ENCODE peak calls at places on chromosomes 5 and 9, in ten cellular contexts. K is GM23338; N is T-helper 2 cell; Y is activated CD4-positive, alpha-beta T cell treated with anti-CD3 and anti-CD28 coated beads, Interleukin-2, amount 50 U/mL, for 1 hour; Q is activated T-cell treated with anti-CD3 and anti-CD28 coated beads, Interleukin-2, amount 50 U/mL, for 72 hours; P is left kidney; Z is IMR-90; O is CD4-positive, alpha-beta memory T cell; E is HL-60; R is ELR. V is an unnamed sample.

GRCh38 chr5:177607452-177608192 is 7.7 kb downstream of the B4GALT7 start:
- DNase-seq in K (peak; percentile 93), N (no peak), Y (peak; percentile 59), Q (peak; percentile 63), P (peak; percentile 95), Z (peak; percentile 76), O (peak; percentile 50), E (peak; percentile 51), R (peak; percentile 81), V (peak; percentile 73)

GRCh38 chr9:131976157-131976740 is 103.4 kb downstream of the MED27 start:
- DNase-seq in K (no peak), N (no peak), Y (no peak), Q (no peak), P (no peak), Z (no peak), O (no peak), E (no peak), R (no peak), V (no peak)

GRCh38 chr9:16138961-16139441 is 586.2 kb downstream of the CCDC171 start:
- DNase-seq in K (no peak), N (no peak), Y (no peak), Q (no peak), P (peak; percentile 80), Z (peak; percentile 88), O (no peak), E (no peak), R (peak; percentile 19), V (no peak)

GRCh38 chr9:131854906-131855504 is 115.1 kb upstream of the RAPGEF1 start:
- DNase-seq in K (no peak), N (no peak), Y (no peak), Q (no peak), P (peak; percentile 63), Z (peak; percentile 5), O (no peak), E (no peak), R (no peak), V (no peak)

GRCh38 chr9:91474656-91475055 is 51.0 kb upstream of the NFIL3 start:
- DNase-seq in K (no peak), N (no peak), Y (no peak), Q (no peak), P (no peak), Z (peak; percentile 73), O (no peak), E (no peak), R (peak; percentile 22), V (no peak)

GRCh38 chr9:129301941-129302340 is 123.9 kb upstream of the IER5L start:
- DNase-seq in K (no peak), N (no peak), Y (no peak), Q (no peak), P (no peak), Z (no peak), O (no peak), E (no peak), R (no peak), V (no peak)

GRCh38 chr5:28301676-28302075 is 1263.3 kb upstream of the CDH9 start:
- DNase-seq in K (no peak), N (no peak), Y (no peak), Q (no peak), P (no peak), Z (peak; percentile 0), O (no peak), E (no peak), R (peak; percentile 52), V (no peak)

GRCh38 chr9:101333923-101334702 is 50.7 kb downstream of the BAAT start:
- DNase-seq in K (no peak), N (no peak), Y (no peak), Q (no peak), P (no peak), Z (no peak), O (no peak), E (no peak), R (no peak), V (no peak)

GRCh38 chr9:120443489-120443888 is 136.5 kb downstream of the CDK5RAP2 start:
- DNase-seq in K (no peak), N (no peak), Y (no peak), Q (no peak), P (peak; percentile 4), Z (peak; percentile 89), O (no peak), E (no peak), R (no peak), V (no peak)

GRCh38 chr5:31963358-31963757 is 210.8 kb downstream of the GOLPH3 start:
- DNase-seq in K (no peak), N (no peak), Y (no peak), Q (no peak), P (no peak), Z (no peak), O (no peak), E (no peak), R (no peak), V (no peak)

GRCh38 chr5:62007457-62007856 is 298.5 kb upstream of the KIF2A start:
- DNase-seq in K (no peak), N (no peak), Y (no peak), Q (no peak), P (no peak), Z (no peak), O (no peak), E (no peak), R (no peak), V (no peak)

GRCh38 chr9:114007991-114008666 is 70.0 kb downstream of the AMBP start:
- DNase-seq in K (no peak), N (no peak), Y (no peak), Q (no peak), P (no peak), Z (no peak), O (no peak), E (no peak), R (no peak), V (peak; percentile 35)